ENCODE peak calls at places on chromosomes 11 and 22, in four cellular contexts. One of them, this sample, is unnamed.

GRCh38 chr11:78641541-78641940 is 66.9 kb upstream of the NARS2 start:
- DNase-seq in heart left ventricle: no peak
- DNase-seq in stomach: no peak
- DNase-seq in endodermal cell: no peak
- DNase-seq in this sample: no peak

GRCh38 chr22:37904572-37905533 is 1.2 kb upstream of the MICALL1 start:
- DNase-seq in heart left ventricle: peak
- DNase-seq in stomach: peak
- DNase-seq in endodermal cell: peak
- DNase-seq in this sample: no peak

GRCh38 chr11:116478205-116478604 is 294.6 kb downstream of the BUD13 start:
- DNase-seq in heart left ventricle: no peak
- DNase-seq in stomach: no peak
- DNase-seq in endodermal cell: no peak
- DNase-seq in this sample: no peak

GRCh38 chr11:111635706-111636045 is 33.4 kb downstream of the SIK2 start:
- DNase-seq in heart left ventricle: peak
- DNase-seq in stomach: no peak
- DNase-seq in endodermal cell: no peak
- DNase-seq in this sample: no peak

GRCh38 chr11:45405916-45406670 is 120.0 kb upstream of the SYT13 start:
- DNase-seq in heart left ventricle: no peak
- DNase-seq in stomach: peak
- DNase-seq in endodermal cell: no peak
- DNase-seq in this sample: no peak

GRCh38 chr22:45218974-45219373 is 21.7 kb downstream of the KIAA0930 start:
- DNase-seq in heart left ventricle: no peak
- DNase-seq in stomach: no peak
- DNase-seq in endodermal cell: no peak
- DNase-seq in this sample: no peak

GRCh38 chr11:102144357-102145342 is 34.4 kb downstream of the YAP1 start:
- DNase-seq in heart left ventricle: peak
- DNase-seq in stomach: peak
- DNase-seq in endodermal cell: no peak
- DNase-seq in this sample: no peak

GRCh38 chr11:60771146-60771545 is 14.0 kb upstream of the MS4A10 start:
- DNase-seq in heart left ventricle: no peak
- DNase-seq in stomach: no peak
- DNase-seq in endodermal cell: no peak
- DNase-seq in this sample: peak

GRCh38 chr11:116219171-116219635 is 553.6 kb downstream of the BUD13 start:
- DNase-seq in heart left ventricle: peak
- DNase-seq in stomach: no peak
- DNase-seq in endodermal cell: no peak
- DNase-seq in this sample: no peak

GRCh38 chr11:77149716-77150392 is 21.8 kb downstream of the MYO7A start:
- DNase-seq in heart left ventricle: no peak
- DNase-seq in stomach: no peak
- DNase-seq in endodermal cell: no peak
- DNase-seq in this sample: peak

GRCh38 chr11:30811226-30811625 is 225.1 kb upstream of the MPPED2 start:
- DNase-seq in heart left ventricle: no peak
- DNase-seq in stomach: no peak
- DNase-seq in endodermal cell: no peak
- DNase-seq in this sample: no peak

GRCh38 chr11:111299111-111300026 is 1.0 kb downstream of the POU2AF3 start:
- DNase-seq in heart left ventricle: peak
- DNase-seq in stomach: peak
- DNase-seq in endodermal cell: peak
- DNase-seq in this sample: peak

GRCh38 chr22:44026630-44027511 is 2.8 kb downstream of the PARVB start:
- DNase-seq in heart left ventricle: peak
- DNase-seq in stomach: peak
- DNase-seq in endodermal cell: no peak
- DNase-seq in this sample: peak

GRCh38 chr11:3231851-3232744 is at the start of gene MRGPRE:
- DNase-seq in heart left ventricle: no peak
- DNase-seq in stomach: no peak
- DNase-seq in endodermal cell: peak
- DNase-seq in this sample: peak

GRCh38 chr11:60786811-60787567 is 1.9 kb downstream of the MS4A10 start:
- DNase-seq in heart left ventricle: peak
- DNase-seq in stomach: peak
- DNase-seq in endodermal cell: no peak
- DNase-seq in this sample: peak

GRCh38 chr11:75311858-75312288 is 39.6 kb downstream of the ARRB1 start:
- DNase-seq in heart left ventricle: peak
- DNase-seq in stomach: peak
- DNase-seq in endodermal cell: no peak
- DNase-seq in this sample: no peak

GRCh38 chr22:19882446-19883381 is 28.0 kb upstream of the GNB1L start:
- DNase-seq in heart left ventricle: no peak
- DNase-seq in stomach: no peak
- DNase-seq in endodermal cell: peak
- DNase-seq in this sample: peak

GRCh38 chr22:45671783-45672563 is at the start of gene ATXN10:
- DNase-seq in heart left ventricle: peak
- DNase-seq in stomach: peak
- DNase-seq in endodermal cell: peak
- DNase-seq in this sample: peak

GRCh38 chr11:95507794-95508193 is 276.8 kb upstream of the SESN3 start:
- DNase-seq in heart left ventricle: no peak
- DNase-seq in stomach: no peak
- DNase-seq in endodermal cell: no peak
- DNase-seq in this sample: no peak

GRCh38 chr11:3220101-3220500 is 1.5 kb upstream of the MRGPRG start:
- DNase-seq in heart left ventricle: no peak
- DNase-seq in stomach: no peak
- DNase-seq in endodermal cell: peak
- DNase-seq in this sample: no peak

GRCh38 chr11:122626266-122626665 is 29.3 kb upstream of the UBASH3B start:
- DNase-seq in heart left ventricle: no peak
- DNase-seq in stomach: no peak
- DNase-seq in endodermal cell: no peak
- DNase-seq in this sample: no peak

GRCh38 chr11:63610604-63611394 is 3.4 kb downstream of the PLAAT3 start:
- DNase-seq in heart left ventricle: no peak
- DNase-seq in stomach: peak
- DNase-seq in endodermal cell: peak
- DNase-seq in this sample: no peak

GRCh38 chr11:119516060-119516459 is 93.1 kb upstream of the THY1 start:
- DNase-seq in heart left ventricle: no peak
- DNase-seq in stomach: no peak
- DNase-seq in endodermal cell: no peak
- DNase-seq in this sample: no peak

GRCh38 chr11:2719831-2720603 is 20.2 kb upstream of the KCNQ1OT1 start:
- DNase-seq in heart left ventricle: no peak
- DNase-seq in stomach: no peak
- DNase-seq in endodermal cell: no peak
- DNase-seq in this sample: no peak

GRCh38 chr22:50218153-50218995 is 17.6 kb downstream of the SELENOO start:
- DNase-seq in heart left ventricle: no peak
- DNase-seq in stomach: no peak
- DNase-seq in endodermal cell: peak
- DNase-seq in this sample: peak

GRCh38 chr22:18968011-18968749 is 32.1 kb upstream of the PRODH start:
- DNase-seq in heart left ventricle: peak
- DNase-seq in stomach: no peak
- DNase-seq in endodermal cell: peak
- DNase-seq in this sample: peak

GRCh38 chr11:85886089-85887056 is 31.2 kb downstream of the CCDC83 start:
- DNase-seq in heart left ventricle: no peak
- DNase-seq in stomach: no peak
- DNase-seq in endodermal cell: no peak
- DNase-seq in this sample: no peak

GRCh38 chr22:19727310-19728150 is 4.2 kb downstream of the GP1BB start:
- DNase-seq in heart left ventricle: no peak
- DNase-seq in stomach: no peak
- DNase-seq in endodermal cell: no peak
- DNase-seq in this sample: no peak

GRCh38 chr22:36467946-36468345 is 13.5 kb downstream of the TXN2 start:
- DNase-seq in heart left ventricle: peak
- DNase-seq in stomach: no peak
- DNase-seq in endodermal cell: no peak
- DNase-seq in this sample: no peak

GRCh38 chr11:74055938-74056337 is 47.1 kb upstream of the UCP3 start:
- DNase-seq in heart left ventricle: no peak
- DNase-seq in stomach: no peak
- DNase-seq in endodermal cell: no peak
- DNase-seq in this sample: no peak

GRCh38 chr22:29727248-29727551 is 7.4 kb downstream of the CABP7 start:
- DNase-seq in heart left ventricle: no peak
- DNase-seq in stomach: peak
- DNase-seq in endodermal cell: peak
- DNase-seq in this sample: peak

GRCh38 chr11:38867338-38867737 is 2269.3 kb upstream of the RAG2 start:
- DNase-seq in heart left ventricle: no peak
- DNase-seq in stomach: no peak
- DNase-seq in endodermal cell: no peak
- DNase-seq in this sample: no peak

GRCh38 chr11:60121259-60121658 is 32.8 kb downstream of the MS4A2 start:
- DNase-seq in heart left ventricle: no peak
- DNase-seq in stomach: no peak
- DNase-seq in endodermal cell: peak
- DNase-seq in this sample: no peak

GRCh38 chr11:115433376-115433775 is 70.8 kb downstream of the CADM1 start:
- DNase-seq in heart left ventricle: no peak
- DNase-seq in stomach: no peak
- DNase-seq in endodermal cell: no peak
- DNase-seq in this sample: no peak

GRCh38 chr11:65399845-65400244 is 13.4 kb downstream of the FRMD8 start:
- DNase-seq in heart left ventricle: no peak
- DNase-seq in stomach: no peak
- DNase-seq in endodermal cell: no peak
- DNase-seq in this sample: no peak
- H3K4me3 ChIP-seq in heart left ventricle: no peak
- H3K4me3 ChIP-seq in stomach: no peak
- H3K4me3 ChIP-seq in endodermal cell: no peak
- H3K4me3 ChIP-seq in this sample: no peak

GRCh38 chr11:6129634-6130033 is 22.1 kb downstream of the OR56B4 start:
- DNase-seq in heart left ventricle: no peak
- DNase-seq in stomach: no peak
- DNase-seq in endodermal cell: no peak
- DNase-seq in this sample: no peak
- H3K27ac ChIP-seq in heart left ventricle: no peak
- H3K27ac ChIP-seq in stomach: no peak
- H3K27ac ChIP-seq in endodermal cell: no peak
- H3K27ac ChIP-seq in this sample: no peak

GRCh38 chr11:57775474-57775873 is 13.9 kb downstream of the CTNND1 start:
- DNase-seq in heart left ventricle: peak
- DNase-seq in stomach: no peak
- DNase-seq in endodermal cell: no peak
- DNase-seq in this sample: no peak
- H3K4me3 ChIP-seq in heart left ventricle: no peak
- H3K4me3 ChIP-seq in stomach: no peak
- H3K4me3 ChIP-seq in endodermal cell: peak
- H3K4me3 ChIP-seq in this sample: peak

GRCh38 chr22:39110631-39111561 is 13.9 kb downstream of the APOBEC3H start:
- DNase-seq in heart left ventricle: no peak
- DNase-seq in stomach: no peak
- DNase-seq in endodermal cell: peak
- DNase-seq in this sample: no peak
- H3K27ac ChIP-seq in heart left ventricle: no peak
- H3K27ac ChIP-seq in stomach: no peak
- H3K27ac ChIP-seq in endodermal cell: peak
- H3K27ac ChIP-seq in this sample: no peak

GRCh38 chr11:69297225-69297925 is 3.4 kb downstream of the MYEOV start:
- DNase-seq in heart left ventricle: peak
- DNase-seq in stomach: peak
- DNase-seq in endodermal cell: no peak
- DNase-seq in this sample: peak
- H3K4me3 ChIP-seq in heart left ventricle: no peak
- H3K4me3 ChIP-seq in stomach: peak
- H3K4me3 ChIP-seq in endodermal cell: no peak
- H3K4me3 ChIP-seq in this sample: peak

GRCh38 chr11:94151311-94151710 is 22.7 kb downstream of the PANX1 start:
- DNase-seq in heart left ventricle: no peak
- DNase-seq in stomach: no peak
- DNase-seq in endodermal cell: no peak
- DNase-seq in this sample: no peak
- H3K27ac ChIP-seq in heart left ventricle: no peak
- H3K27ac ChIP-seq in stomach: no peak
- H3K27ac ChIP-seq in endodermal cell: no peak
- H3K27ac ChIP-seq in this sample: no peak

GRCh38 chr11:130040281-130040940 is 29.3 kb upstream of the APLP2 start:
- DNase-seq in heart left ventricle: no peak
- DNase-seq in stomach: no peak
- DNase-seq in endodermal cell: no peak
- DNase-seq in this sample: no peak

GRCh38 chr11:130037058-130037457 is 32.6 kb upstream of the APLP2 start:
- DNase-seq in heart left ventricle: no peak
- DNase-seq in stomach: no peak
- DNase-seq in endodermal cell: no peak
- DNase-seq in this sample: no peak

GRCh38 chr11:130032931-130033330 is 30.3 kb upstream of the PRDM10 start:
- DNase-seq in heart left ventricle: no peak
- DNase-seq in stomach: no peak
- DNase-seq in endodermal cell: no peak
- DNase-seq in this sample: no peak

GRCh38 chr11:130042093-130042591 is 27.6 kb upstream of the APLP2 start:
- DNase-seq in heart left ventricle: no peak
- DNase-seq in stomach: no peak
- DNase-seq in endodermal cell: no peak
- DNase-seq in this sample: no peak

GRCh38 chr11:130037881-130038601 is 31.7 kb upstream of the APLP2 start:
- DNase-seq in heart left ventricle: no peak
- DNase-seq in stomach: no peak
- DNase-seq in endodermal cell: peak
- DNase-seq in this sample: no peak
- H3K4me3 ChIP-seq in heart left ventricle: no peak
- H3K4me3 ChIP-seq in stomach: no peak
- H3K4me3 ChIP-seq in endodermal cell: no peak
- H3K4me3 ChIP-seq in this sample: no peak

This sample was measured in lower lobe of right lung.